ENCODE peak calls at places on chromosomes 7 and 10, in six cellular contexts. P is B cell, O is adrenal gland, J is colonic mucosa, N is RWPE1, F is heart right ventricle. V is an unnamed sample.

GRCh38 chr10:70132098-70133029 is at the start of gene AIFM2:
- DNase-seq in P (peak; percentile 83), O (peak; percentile 87), J (peak; percentile 92), N (peak; percentile 92), F (peak; percentile 72), V (peak; percentile 48)

GRCh38 chr7:27535795-27536194 is 126.9 kb downstream of the HIBADH start:
- DNase-seq in P (no peak), O (no peak), J (no peak), N (no peak), F (no peak), V (no peak)

GRCh38 chr7:158235862-158236261 is 351.8 kb downstream of the PTPRN2 start:
- DNase-seq in P (no peak), O (no peak), J (no peak), N (no peak), F (no peak), V (no peak)

GRCh38 chr7:13790611-13791010 is 198.9 kb downstream of the ETV1 start:
- DNase-seq in P (no peak), O (no peak), J (no peak), N (no peak), F (no peak), V (no peak)

GRCh38 chr10:121698336-121698735 is 100.1 kb upstream of the FGFR2 start:
- DNase-seq in P (no peak), O (no peak), J (no peak), N (no peak), F (no peak), V (no peak)

GRCh38 chr10:62990126-62990525 is 143.0 kb upstream of the NRBF2 start:
- DNase-seq in P (no peak), O (no peak), J (no peak), N (no peak), F (no peak), V (no peak)

GRCh38 chr7:2012981-2013380 is 219.8 kb downstream of the MAD1L1 start:
- DNase-seq in P (no peak), O (no peak), J (no peak), N (no peak), F (no peak), V (peak; percentile 27)

GRCh38 chr7:15737586-15737985 is 51.1 kb upstream of the MEOX2 start:
- DNase-seq in P (no peak), O (no peak), J (no peak), N (no peak), F (no peak), V (no peak)

GRCh38 chr7:159056722-159057121 is 87.9 kb downstream of the VIPR2 start:
- DNase-seq in P (no peak), O (no peak), J (no peak), N (no peak), F (no peak), V (no peak)

GRCh38 chr10:105542401-105542800 is 901.3 kb downstream of the SORCS3 start:
- DNase-seq in P (no peak), O (no peak), J (no peak), N (no peak), F (no peak), V (no peak)

GRCh38 chr7:111746950-111747349 is 184.7 kb upstream of the IMMP2L start:
- DNase-seq in P (no peak), O (no peak), J (no peak), N (no peak), F (no peak), V (no peak)

GRCh38 chr7:79453558-79454324 is at the start of gene MAGI2:
- DNase-seq in P (no peak), O (peak; percentile 93), J (peak; percentile 69), N (peak; percentile 13), F (peak; percentile 89), V (peak; percentile 72)

GRCh38 chr10:25725917-25726716 is 207.9 kb upstream of the MYO3A start:
- DNase-seq in P (peak; percentile 28), O (peak; percentile 40), J (peak; percentile 36), N (peak; percentile 30), F (peak; percentile 18), V (no peak)

GRCh38 chr7:148898845-148899474 is 14.9 kb upstream of the EZH2 start:
- DNase-seq in P (no peak), O (no peak), J (no peak), N (no peak), F (no peak), V (no peak)

GRCh38 chr10:89491932-89492331 is 43.5 kb downstream of the SLC16A12 start:
- DNase-seq in P (no peak), O (no peak), J (no peak), N (no peak), F (no peak), V (no peak)

GRCh38 chr7:43692582-43693373 is 36.5 kb downstream of the COA1 start:
- DNase-seq in P (no peak), O (no peak), J (no peak), N (peak; percentile 46), F (no peak), V (no peak)

GRCh38 chr10:118901409-118901808 is 128.1 kb upstream of the NANOS1 start:
- DNase-seq in P (no peak), O (no peak), J (no peak), N (no peak), F (no peak), V (no peak)
- TF ChIP-seq CTCF in P (no peak), O (no peak), J (no peak), N (no peak), F (no peak), V (no peak)

GRCh38 chr10:110844617-110844881 is 27.2 kb upstream of the PDCD4 start:
- DNase-seq in P (no peak), O (no peak), J (no peak), N (no peak), F (no peak), V (no peak)

GRCh38 chr10:110843796-110844616 is 27.7 kb upstream of the PDCD4 start:
- DNase-seq in P (no peak), O (no peak), J (peak; percentile 83), N (no peak), F (no peak), V (no peak)

GRCh38 chr10:110841767-110842267 is 29.9 kb upstream of the PDCD4 start:
- DNase-seq in P (peak; percentile 77), O (no peak), J (no peak), N (no peak), F (no peak), V (no peak)

GRCh38 chr10:110842305-110842952 is 29.3 kb upstream of the PDCD4 start:
- DNase-seq in P (no peak), O (no peak), J (no peak), N (no peak), F (no peak), V (no peak)

GRCh38 chr10:110843031-110843430 is 28.7 kb upstream of the PDCD4 start:
- DNase-seq in P (peak; percentile 76), O (no peak), J (peak; percentile 53), N (no peak), F (no peak), V (no peak)
- TF ChIP-seq CTCF in P (no peak), O (no peak), J (no peak), N (no peak), F (no peak), V (no peak)

GRCh38 chr7:70585071-70585470 is 546.9 kb upstream of the GALNT17 start:
- DNase-seq in P (no peak), O (no peak), J (no peak), N (no peak), F (no peak), V (no peak)
- TF ChIP-seq CTCF in P (no peak), O (no peak), J (no peak), N (no peak), F (no peak), V (no peak)

GRCh38 chr7:98119257-98119918 is 12.7 kb downstream of the LMTK2 start:
- DNase-seq in P (no peak), O (no peak), J (no peak), N (peak; percentile 86), F (no peak), V (no peak)

GRCh38 chr7:98123073-98123696 is 16.5 kb downstream of the LMTK2 start:
- DNase-seq in P (no peak), O (no peak), J (no peak), N (no peak), F (no peak), V (no peak)

GRCh38 chr7:98115746-98116525 is 9.3 kb downstream of the LMTK2 start:
- DNase-seq in P (no peak), O (no peak), J (no peak), N (no peak), F (no peak), V (no peak)

GRCh38 chr7:98116656-98117461 is 10.2 kb downstream of the LMTK2 start:
- DNase-seq in P (no peak), O (peak; percentile 61), J (no peak), N (no peak), F (no peak), V (no peak)

DNA sequence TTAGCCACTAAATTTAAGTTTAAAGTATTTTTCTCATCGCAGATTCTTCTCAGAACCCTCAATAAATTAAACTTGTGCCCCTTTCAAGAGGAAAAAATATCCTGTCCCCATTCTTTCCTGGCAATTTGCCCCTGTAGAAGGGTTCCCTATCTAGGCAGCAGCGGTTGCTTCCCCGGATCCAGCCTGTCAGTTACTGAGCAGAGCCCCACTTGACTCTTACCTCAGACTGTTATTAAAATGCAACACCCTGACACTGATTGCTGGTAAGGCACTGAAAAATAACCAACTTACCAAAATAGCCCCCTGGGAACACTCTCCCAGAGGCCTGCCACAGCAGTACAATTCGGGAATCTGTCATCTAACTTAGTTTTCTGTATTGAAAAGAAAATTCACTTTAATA is 13.9 kb downstream of the LMTK2 start:
- DNase-seq in P (no peak), O (no peak), J (no peak), N (no peak), F (peak; percentile 43), V (no peak)
- TF ChIP-seq CTCF in P (no peak), O (no peak), J (no peak), N (no peak), F (no peak), V (no peak)

DNA sequence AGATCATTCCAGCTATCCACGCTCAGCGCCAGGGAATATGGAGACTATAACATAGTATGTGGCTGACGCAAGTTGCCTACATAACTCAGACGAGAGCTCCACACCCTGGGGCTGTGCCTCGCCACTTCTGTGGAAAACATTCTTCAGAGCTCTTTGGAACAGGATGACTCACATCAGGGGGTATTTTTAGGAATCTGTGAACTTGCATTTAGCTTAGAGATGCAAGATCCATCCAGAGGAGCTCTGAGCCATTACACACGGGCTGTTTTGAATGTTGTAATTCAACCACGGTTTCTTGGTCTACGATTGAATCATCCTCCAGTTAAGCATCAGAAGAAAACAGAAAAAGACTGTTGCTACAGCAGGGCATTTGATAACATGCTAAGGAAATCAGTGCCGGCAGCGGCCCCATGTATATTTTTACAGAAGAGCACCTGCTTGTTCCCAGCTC is 481.4 kb upstream of the AKR1E2 start:
- DNase-seq in P (no peak), O (peak; percentile 39), J (no peak), N (peak; percentile 94), F (peak; percentile 72), V (no peak)
- TF ChIP-seq CTCF in P (no peak), O (no peak), J (no peak), N (peak; percentile 30), F (no peak), V (no peak)

V was measured in mesothelial cell of epicardium.